ENCODE peak calls at places on chromosome 6, in six cellular contexts. H is upper lobe of left lung, F is heart left ventricle, C is esophagus squamous epithelium, I is tibial nerve, D is IMR-90. P is an unnamed sample.

GRCh38 chr6:150142304-150142656 is 564 bp upstream of the PPP1R14C start:
- DNase-seq in H (peak), I (no peak), D (no peak), F (peak), C (no peak), P (no peak)

GRCh38 chr6:111818539-111819226 is 54.6 kb downstream of the FYN start:
- DNase-seq in C (no peak), F (no peak), H (no peak), I (no peak), D (peak), P (no peak)

GRCh38 chr6:11770546-11771466 is 7.8 kb downstream of the ADTRP start:
- DNase-seq in F (peak), C (peak), D (peak), H (peak), I (peak), P (peak)

GRCh38 chr6:2706482-2706881 is 44.2 kb downstream of the MYLK4 start:
- DNase-seq in H (no peak), I (no peak), F (no peak), C (no peak), D (no peak), P (no peak)

GRCh38 chr6:33677153-33677660 is 34.3 kb downstream of the UQCC2 start:
- DNase-seq in D (peak), H (no peak), I (no peak), F (no peak), C (no peak), P (no peak)

GRCh38 chr6:18327621-18328548 is 59.3 kb upstream of the RNF144B start:
- DNase-seq in F (no peak), I (no peak), D (no peak), C (no peak), H (peak), P (no peak)

GRCh38 chr6:74939309-74939708 is 266.5 kb downstream of the COL12A1 start:
- DNase-seq in C (no peak), I (no peak), D (no peak), F (no peak), H (no peak), P (no peak)

GRCh38 chr6:106501836-106502447 is 127.4 kb downstream of the RTN4IP1 start:
- DNase-seq in H (peak), D (no peak), I (no peak), C (no peak), F (no peak), P (no peak)

GRCh38 chr6:159829515-159829914 is 29.4 kb downstream of the PNLDC1 start:
- DNase-seq in D (peak), I (no peak), C (no peak), H (no peak), F (no peak), P (no peak)

GRCh38 chr6:31888281-31889258 is 8.9 kb downstream of the EHMT2 start:
- DNase-seq in C (no peak), H (no peak), D (no peak), F (no peak), I (no peak), P (no peak)

GRCh38 chr6:111471533-111471932 is 11.5 kb downstream of the REV3L start:
- DNase-seq in D (no peak), F (no peak), I (no peak), C (no peak), H (no peak), P (no peak)

GRCh38 chr6:107419747-107420146 is 39.6 kb downstream of the PDSS2 start:
- DNase-seq in C (no peak), D (no peak), F (no peak), I (no peak), H (no peak), P (no peak)

GRCh38 chr6:85186546-85187170 is 263.2 kb upstream of the NT5E start:
- DNase-seq in C (no peak), D (peak), I (no peak), H (no peak), F (no peak), P (no peak)

DNA sequence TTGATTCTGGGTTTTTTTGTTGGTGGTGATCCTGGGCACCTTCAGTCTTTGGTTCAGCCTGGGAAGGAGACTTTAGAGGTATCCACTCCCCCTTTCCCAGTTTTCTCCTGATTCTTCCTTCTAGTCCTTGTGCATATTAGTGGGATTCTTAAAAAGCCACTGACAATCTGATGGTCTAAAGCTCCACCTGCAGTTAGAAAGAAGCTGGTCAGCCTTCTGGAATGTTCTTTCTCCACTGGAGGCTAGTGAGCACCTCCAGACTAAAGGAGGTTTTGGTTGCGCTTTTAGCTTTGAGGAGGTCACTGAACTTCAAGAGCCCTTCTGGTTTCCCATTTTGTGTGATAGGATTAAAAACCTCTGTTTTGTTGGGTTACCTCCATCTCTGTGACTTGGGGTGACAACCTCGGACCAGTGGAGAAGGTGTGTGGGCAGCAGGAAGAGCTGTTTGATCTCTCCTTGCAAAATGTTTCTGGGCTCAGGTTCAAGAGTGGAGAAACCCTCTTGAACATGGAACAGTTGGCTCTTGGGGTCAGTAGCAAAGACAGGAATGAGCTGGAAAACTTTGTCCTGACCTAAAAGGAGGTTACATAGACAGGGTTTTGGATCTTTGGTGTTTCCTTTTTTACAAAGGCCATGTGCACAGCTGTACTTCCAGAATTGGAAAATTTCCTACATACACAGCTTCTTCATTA is 29.0 kb downstream of the JARID2 start:
- DNase-seq in D (peak), I (no peak), F (no peak), H (no peak), C (no peak), P (no peak)
- TF ChIP-seq CTCF in D (peak), I (no peak), F (peak), H (peak), C (no peak), P (peak)

GRCh38 chr6:41895300-41896233 is at the start of gene USP49:
- DNase-seq in H (peak), C (peak), I (peak), F (peak), D (peak), P (peak)
- TF ChIP-seq POLR2A in H (peak), C (no peak), I (no peak), F (no peak), D (peak), P (no peak)

GRCh38 chr6:56618050-56618449 is 24.6 kb downstream of the DST start:
- DNase-seq in C (no peak), I (no peak), F (no peak), H (no peak), D (no peak), P (no peak)
- TF ChIP-seq CTCF in C (no peak), I (no peak), F (no peak), H (no peak), D (peak), P (no peak)

GRCh38 chr6:29631209-29631810 is 1.7 kb downstream of the GABBR1 start:
- DNase-seq in I (no peak), C (no peak), H (no peak), D (peak), F (peak), P (no peak)
- TF ChIP-seq POLR2A in I (no peak), C (no peak), H (no peak), D (no peak), F (no peak), P (no peak)

DNA sequence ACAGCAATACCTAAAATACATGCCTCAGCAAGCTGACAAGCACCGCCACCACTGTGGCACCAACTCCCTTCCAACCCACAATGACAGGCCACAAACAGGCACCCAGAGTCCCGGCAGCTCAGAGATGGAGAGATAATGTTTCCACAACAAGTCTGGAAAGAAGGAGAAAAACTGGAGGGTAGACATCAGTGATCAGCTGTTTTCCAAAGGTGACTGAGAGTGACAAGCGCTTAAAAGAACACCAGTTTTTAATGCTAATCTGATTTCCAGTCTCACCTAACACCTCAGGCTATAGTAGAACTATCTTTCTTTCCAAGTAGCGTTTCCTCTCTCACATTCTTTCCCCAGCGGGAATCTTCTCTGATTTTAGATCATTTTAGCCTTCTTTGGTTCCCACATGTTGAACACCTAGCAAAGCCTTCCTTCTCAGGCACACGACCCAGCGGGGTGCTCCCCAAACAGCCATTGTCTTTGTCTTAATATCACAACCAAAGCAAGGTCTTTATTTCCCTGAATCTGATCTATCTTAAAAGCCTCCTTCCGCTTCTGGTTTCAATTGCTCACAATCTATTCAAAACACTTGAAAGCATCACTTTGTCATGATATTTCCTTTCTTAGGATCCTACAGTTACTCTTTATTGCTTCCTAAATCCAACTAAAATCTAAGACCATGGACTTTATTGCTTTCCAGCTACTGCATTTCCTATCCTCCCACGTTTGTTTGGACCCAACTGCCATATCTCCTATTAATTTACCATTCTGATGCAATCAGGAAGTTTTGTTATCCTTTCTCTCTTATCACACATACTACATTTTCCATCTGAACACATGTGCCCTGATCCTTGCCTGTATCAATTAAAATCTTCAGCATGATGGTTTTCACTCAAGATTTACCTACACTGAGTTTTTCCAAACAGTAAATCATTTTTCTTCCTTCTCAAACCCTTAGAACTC is 282.7 kb downstream of the ADGB start:
- DNase-seq in D (peak), I (no peak), F (no peak), C (no peak), H (no peak), P (no peak)
- TF ChIP-seq CTCF in D (no peak), I (no peak), F (no peak), C (no peak), H (no peak), P (no peak)

P was measured in right lobe of liver.